ENCODE peak calls at places on chromosomes 3 and 15, in eight cellular contexts. R is NCI-H2081, M is GM04503, X is trophoblast cell, N is lung, C is RPMI7951, F is NCI-H1092, S is cortex of kidney. O is an unnamed sample.

GRCh38 chr3:173737167-173737808 is 339.7 kb downstream of the NLGN1 start:
- DNase-seq in R (no peak), M (no peak), X (no peak), N (no peak), C (no peak), F (no peak), S (no peak), O (no peak)

GRCh38 chr3:67077656-67078055 is 79.5 kb downstream of the KBTBD8 start:
- DNase-seq in R (no peak), M (no peak), X (no peak), N (no peak), C (no peak), F (no peak), S (no peak), O (no peak)

GRCh38 chr15:61151791-61152190 is 77.3 kb downstream of the RORA start:
- DNase-seq in R (no peak), M (no peak), X (no peak), N (no peak), C (no peak), F (no peak), S (no peak), O (no peak)

GRCh38 chr3:114803042-114803695 is 343.9 kb downstream of the ZBTB20 start:
- DNase-seq in R (no peak), M (no peak), X (no peak), N (no peak), C (no peak), F (no peak), S (no peak), O (no peak)

GRCh38 chr3:195796795-195797194 is 14.9 kb downstream of the MUC4 start:
- DNase-seq in R (no peak), M (no peak), X (no peak), N (no peak), C (no peak), F (no peak), S (no peak), O (no peak)

GRCh38 chr15:44738340-44738984 is 2.1 kb downstream of the TRIM69 start:
- DNase-seq in R (peak), M (no peak), X (peak), N (no peak), C (peak), F (peak), S (no peak), O (no peak)

GRCh38 chr3:136994772-136995516 is 37.2 kb downstream of the IL20RB start:
- DNase-seq in R (peak), M (peak), X (peak), N (peak), C (peak), F (peak), S (no peak), O (peak)

GRCh38 chr15:58462973-58463663 is 31.3 kb downstream of the LIPC start:
- DNase-seq in R (no peak), M (no peak), X (no peak), N (no peak), C (no peak), F (no peak), S (no peak), O (no peak)

GRCh38 chr15:39084683-39085530 is 496.0 kb upstream of the THBS1 start:
- DNase-seq in R (no peak), M (peak), X (peak), N (peak), C (peak), F (no peak), S (no peak), O (peak)

GRCh38 chr15:85589873-85590272 is 204.9 kb downstream of the KLHL25 start:
- DNase-seq in R (no peak), M (no peak), X (no peak), N (no peak), C (no peak), F (no peak), S (no peak), O (no peak)

GRCh38 chr3:144424606-144425005 is 453.0 kb downstream of the DIPK2A start:
- DNase-seq in R (no peak), M (no peak), X (no peak), N (no peak), C (no peak), F (no peak), S (no peak), O (no peak)

GRCh38 chr3:12990781-12991480 is 82.3 kb downstream of the IQSEC1 start:
- DNase-seq in R (no peak), M (peak), X (peak), N (no peak), C (peak), F (no peak), S (no peak), O (peak)

GRCh38 chr3:24533557-24534193 is 39.0 kb upstream of the THRB start:
- DNase-seq in R (no peak), M (no peak), X (no peak), N (no peak), C (no peak), F (no peak), S (no peak), O (no peak)

GRCh38 chr3:50609071-50609742 is 2.4 kb downstream of the CISH start:
- DNase-seq in R (no peak), M (no peak), X (no peak), N (no peak), C (no peak), F (no peak), S (no peak), O (no peak)

GRCh38 chr3:114627760-114628159 is 333.9 kb downstream of the TIGIT start:
- DNase-seq in R (no peak), M (no peak), X (peak), N (no peak), C (no peak), F (no peak), S (no peak), O (no peak)

GRCh38 chr3:32315441-32315840 is 76.2 kb upstream of the CMTM7 start:
- DNase-seq in R (no peak), M (no peak), X (no peak), N (no peak), C (no peak), F (no peak), S (no peak), O (no peak)

GRCh38 chr3:141825216-141826011 is 51.0 kb upstream of the ATP1B3 start:
- DNase-seq in R (no peak), M (no peak), X (no peak), N (no peak), C (peak), F (no peak), S (no peak), O (no peak)

GRCh38 chr3:191237045-191237882 is 38.2 kb downstream of the OSTN start:
- DNase-seq in R (no peak), M (no peak), X (peak), N (no peak), C (peak), F (no peak), S (no peak), O (no peak)

GRCh38 chr15:41233367-41233771 is 2.3 kb downstream of the CHP1 start:
- DNase-seq in R (no peak), M (peak), X (peak), N (no peak), C (peak), F (no peak), S (no peak), O (no peak)

GRCh38 chr3:169662215-169663070 is 1.1 kb downstream of the MECOM start:
- DNase-seq in R (peak), M (no peak), X (peak), N (peak), C (peak), F (peak), S (no peak), O (no peak)

GRCh38 chr15:73946795-73947370 is 20.6 kb downstream of the LOXL1 start:
- DNase-seq in R (no peak), M (no peak), X (no peak), N (no peak), C (no peak), F (no peak), S (no peak), O (no peak)

GRCh38 chr3:101624857-101625256 is 50.9 kb downstream of the PCNP start:
- DNase-seq in R (no peak), M (no peak), X (no peak), N (no peak), C (no peak), F (no peak), S (no peak), O (no peak)

GRCh38 chr3:29239377-29239776 is 41.5 kb upstream of the RBMS3 start:
- DNase-seq in R (no peak), M (no peak), X (no peak), N (no peak), C (peak), F (no peak), S (no peak), O (no peak)

GRCh38 chr3:118587847-118588246 is 446.8 kb downstream of the IGSF11 start:
- DNase-seq in R (no peak), M (no peak), X (no peak), N (no peak), C (peak), F (no peak), S (no peak), O (no peak)